ENCODE peak calls at places on chromosomes 4 and X, in five cellular contexts. D is Peyer's patch, R is non-pigmented ciliary epithelial cell, I is NCI-H2081, W is AG20443. E is an unnamed sample.

GRCh38 chr4:186019264-186019663 is 49.7 kb upstream of the TLR3 start:
- DNase-seq in W (no peak), I (no peak), R (no peak), D (no peak), E (no peak)

GRCh38 chr4:1898007-1898406 is 26.8 kb downstream of the NSD2 start:
- DNase-seq in W (no peak), D (no peak), R (no peak), I (no peak), E (no peak)

GRCh38 chrX:47166126-47166525 is 21.1 kb downstream of the RBM10 start:
- DNase-seq in W (no peak), D (peak; percentile 23), I (no peak), R (no peak), E (no peak)

GRCh38 chr4:142883433-142883832 is 37.3 kb upstream of the INPP4B start:
- DNase-seq in D (no peak), W (no peak), I (peak; percentile 7), R (no peak), E (no peak)

GRCh38 chr4:27716693-27717505 is 856.3 kb downstream of the STIM2 start:
- DNase-seq in R (no peak), I (no peak), D (no peak), W (no peak), E (no peak)

GRCh38 chr4:19159874-19160273 is 1091.8 kb upstream of the SLIT2 start:
- DNase-seq in I (no peak), R (no peak), D (no peak), W (no peak), E (no peak)

GRCh38 chrX:119655125-119655524 is 37.8 kb downstream of the SEPTIN6 start:
- DNase-seq in I (no peak), W (peak; percentile 73), R (peak; percentile 88), D (no peak), E (peak; percentile 19)

GRCh38 chrX:103686199-103687072 is at the start of gene MORF4L2:
- DNase-seq in R (peak; percentile 96), I (peak; percentile 100), W (peak; percentile 79), D (peak; percentile 96), E (peak; percentile 96)

GRCh38 chr4:37675587-37676290 is 10.4 kb downstream of the RELL1 start:
- DNase-seq in R (no peak), W (no peak), I (no peak), D (peak; percentile 65), E (no peak)

GRCh38 chr4:168842186-168842585 is 167.9 kb downstream of the CBR4 start:
- DNase-seq in I (no peak), R (no peak), D (no peak), W (no peak), E (no peak)

GRCh38 chrX:40845331-40845911 is 110.1 kb upstream of the MED14 start:
- DNase-seq in R (peak; percentile 76), W (peak; percentile 78), I (no peak), D (no peak), E (peak; percentile 86)

GRCh38 chrX:1546601-1547275 is 9.8 kb upstream of the P2RY8 start:
- DNase-seq in W (no peak), I (no peak), R (no peak), D (no peak), E (no peak)

GRCh38 chr4:17780461-17781071 is 855 bp downstream of the FAM184B start:
- DNase-seq in I (peak; percentile 79), R (no peak), D (no peak), W (peak; percentile 21), E (no peak)

GRCh38 chrX:19566359-19567141 is 51.2 kb upstream of the MAP3K15 start:
- DNase-seq in D (no peak), I (no peak), R (no peak), W (no peak), E (no peak)

GRCh38 chr4:183264614-183265013 is 55.5 kb downstream of the CLDN22 start:
- DNase-seq in R (no peak), W (peak; percentile 44), I (no peak), D (no peak), E (peak; percentile 21)

GRCh38 chr4:20890752-20891151 is 190.5 kb downstream of the PACRGL start:
- DNase-seq in R (no peak), I (no peak), D (no peak), W (no peak), E (no peak)

GRCh38 chr4:111847256-111848108 is 297.8 kb upstream of the FAM241A start:
- DNase-seq in D (no peak), W (no peak), I (no peak), R (no peak), E (no peak)

GRCh38 chrX:9873952-9874351 is 87.7 kb downstream of the SHROOM2 start:
- DNase-seq in D (peak; percentile 60), W (peak; percentile 39), I (peak; percentile 63), R (no peak), E (no peak)

GRCh38 chrX:9578083-9578779 is 113.4 kb downstream of the TBL1X start:
- DNase-seq in W (no peak), I (no peak), D (no peak), R (no peak), E (no peak)